ENCODE peak calls at places on chromosomes 13 and 19, in nine cellular contexts. One of them, this sample, is unnamed.

GRCh38 chr13:40023608-40024577 is 368.4 kb downstream of the COG6 start:
- DNase-seq in fibroblast of pulmonary artery: no peak
- DNase-seq in spleen: no peak
- DNase-seq in H1: no peak
- DNase-seq in cardiac fibroblast: no peak
- DNase-seq in activated B cell treated with CpG ODN at 0.5 μM for 24 hours: no peak
- DNase-seq in kidney epithelial cell: no peak
- DNase-seq in fibroblast of the aortic adventitia: peak
- DNase-seq in CD4-positive, alpha-beta T cell: no peak
- DNase-seq in this sample: no peak

GRCh38 chr13:36131215-36131930 is at the start of gene DCLK1:
- DNase-seq in fibroblast of pulmonary artery: peak
- DNase-seq in spleen: no peak
- DNase-seq in H1: peak
- DNase-seq in cardiac fibroblast: peak
- DNase-seq in activated B cell treated with CpG ODN at 0.5 μM for 24 hours: no peak
- DNase-seq in kidney epithelial cell: no peak
- DNase-seq in fibroblast of the aortic adventitia: peak
- DNase-seq in CD4-positive, alpha-beta T cell: no peak
- DNase-seq in this sample: peak

GRCh38 chr19:33639034-33639681 is 17.4 kb downstream of the CHST8 start:
- DNase-seq in fibroblast of pulmonary artery: no peak
- DNase-seq in spleen: peak
- DNase-seq in H1: no peak
- DNase-seq in cardiac fibroblast: no peak
- DNase-seq in activated B cell treated with CpG ODN at 0.5 μM for 24 hours: no peak
- DNase-seq in kidney epithelial cell: no peak
- DNase-seq in fibroblast of the aortic adventitia: no peak
- DNase-seq in CD4-positive, alpha-beta T cell: no peak
- DNase-seq in this sample: no peak

GRCh38 chr19:46626441-46626840 is 1.6 kb upstream of the PTGIR start:
- DNase-seq in fibroblast of pulmonary artery: no peak
- DNase-seq in spleen: no peak
- DNase-seq in H1: no peak
- DNase-seq in cardiac fibroblast: no peak
- DNase-seq in activated B cell treated with CpG ODN at 0.5 μM for 24 hours: no peak
- DNase-seq in kidney epithelial cell: no peak
- DNase-seq in fibroblast of the aortic adventitia: no peak
- DNase-seq in CD4-positive, alpha-beta T cell: no peak
- DNase-seq in this sample: no peak

GRCh38 chr19:7507884-7508283 is 8.0 kb upstream of the ZNF358 start:
- DNase-seq in fibroblast of pulmonary artery: peak
- DNase-seq in spleen: peak
- DNase-seq in H1: peak
- DNase-seq in cardiac fibroblast: peak
- DNase-seq in activated B cell treated with CpG ODN at 0.5 μM for 24 hours: no peak
- DNase-seq in kidney epithelial cell: no peak
- DNase-seq in fibroblast of the aortic adventitia: peak
- DNase-seq in CD4-positive, alpha-beta T cell: no peak
- DNase-seq in this sample: peak

GRCh38 chr13:44617648-44618047 is 41.5 kb upstream of the TSC22D1 start:
- DNase-seq in fibroblast of pulmonary artery: no peak
- DNase-seq in spleen: no peak
- DNase-seq in H1: no peak
- DNase-seq in cardiac fibroblast: no peak
- DNase-seq in activated B cell treated with CpG ODN at 0.5 μM for 24 hours: no peak
- DNase-seq in kidney epithelial cell: no peak
- DNase-seq in fibroblast of the aortic adventitia: no peak
- DNase-seq in CD4-positive, alpha-beta T cell: no peak
- DNase-seq in this sample: no peak

GRCh38 chr13:113489549-113490495 is 689 bp downstream of the DCUN1D2 start:
- DNase-seq in fibroblast of pulmonary artery: peak
- DNase-seq in spleen: no peak
- DNase-seq in H1: peak
- DNase-seq in cardiac fibroblast: peak
- DNase-seq in activated B cell treated with CpG ODN at 0.5 μM for 24 hours: no peak
- DNase-seq in kidney epithelial cell: no peak
- DNase-seq in fibroblast of the aortic adventitia: peak
- DNase-seq in CD4-positive, alpha-beta T cell: peak
- DNase-seq in this sample: no peak

GRCh38 chr19:3765121-3765520 is 2.6 kb downstream of the MRPL54 start:
- DNase-seq in fibroblast of pulmonary artery: no peak
- DNase-seq in spleen: no peak
- DNase-seq in H1: no peak
- DNase-seq in cardiac fibroblast: no peak
- DNase-seq in activated B cell treated with CpG ODN at 0.5 μM for 24 hours: no peak
- DNase-seq in kidney epithelial cell: no peak
- DNase-seq in fibroblast of the aortic adventitia: no peak
- DNase-seq in CD4-positive, alpha-beta T cell: no peak
- DNase-seq in this sample: no peak

DNA sequence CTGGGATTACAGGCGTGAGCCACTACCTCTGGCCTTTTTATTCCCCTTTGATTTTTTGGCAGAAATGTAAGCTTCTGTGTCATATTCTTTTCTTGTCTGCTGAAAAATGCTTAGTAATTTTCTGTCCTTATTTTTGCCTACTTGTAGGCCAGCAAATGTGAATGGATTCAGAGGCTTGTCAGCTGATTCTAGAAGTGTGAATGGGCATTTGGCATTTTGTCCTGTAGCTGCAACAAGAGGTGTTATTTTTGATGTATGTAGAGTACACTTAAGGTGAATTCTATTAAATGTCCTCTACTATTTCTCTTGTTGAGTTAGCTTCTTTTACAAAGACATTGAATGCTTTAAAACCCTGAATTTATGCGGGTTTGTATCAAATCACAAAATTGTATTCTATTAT is 50.0 kb downstream of the FRY start:
- DNase-seq in fibroblast of pulmonary artery: no peak
- DNase-seq in spleen: no peak
- DNase-seq in H1: no peak
- DNase-seq in cardiac fibroblast: no peak
- DNase-seq in activated B cell treated with CpG ODN at 0.5 μM for 24 hours: no peak
- DNase-seq in kidney epithelial cell: no peak
- DNase-seq in fibroblast of the aortic adventitia: no peak
- DNase-seq in CD4-positive, alpha-beta T cell: no peak
- DNase-seq in this sample: no peak
- TF ChIP-seq CTCF in fibroblast of pulmonary artery: no peak
- TF ChIP-seq CTCF in spleen: no peak
- TF ChIP-seq CTCF in H1: no peak
- TF ChIP-seq CTCF in cardiac fibroblast: no peak
- TF ChIP-seq CTCF in activated B cell treated with CpG ODN at 0.5 μM for 24 hours: no peak
- TF ChIP-seq CTCF in kidney epithelial cell: no peak
- TF ChIP-seq CTCF in fibroblast of the aortic adventitia: no peak
- TF ChIP-seq CTCF in CD4-positive, alpha-beta T cell: no peak
- TF ChIP-seq CTCF in this sample: no peak

GRCh38 chr19:51702754-51703654 is 9.9 kb downstream of the SPACA6 start:
- DNase-seq in fibroblast of pulmonary artery: no peak
- DNase-seq in spleen: peak
- DNase-seq in H1: peak
- DNase-seq in cardiac fibroblast: no peak
- DNase-seq in activated B cell treated with CpG ODN at 0.5 μM for 24 hours: no peak
- DNase-seq in kidney epithelial cell: no peak
- DNase-seq in fibroblast of the aortic adventitia: no peak
- DNase-seq in CD4-positive, alpha-beta T cell: no peak
- DNase-seq in this sample: peak

GRCh38 chr19:51701468-51702100 is 8.5 kb downstream of the SPACA6 start:
- DNase-seq in fibroblast of pulmonary artery: no peak
- DNase-seq in spleen: no peak
- DNase-seq in H1: no peak
- DNase-seq in cardiac fibroblast: no peak
- DNase-seq in activated B cell treated with CpG ODN at 0.5 μM for 24 hours: no peak
- DNase-seq in kidney epithelial cell: no peak
- DNase-seq in fibroblast of the aortic adventitia: no peak
- DNase-seq in CD4-positive, alpha-beta T cell: no peak
- DNase-seq in this sample: no peak

GRCh38 chr19:51702103-51702753 is 9.1 kb downstream of the SPACA6 start:
- DNase-seq in fibroblast of pulmonary artery: peak
- DNase-seq in spleen: peak
- DNase-seq in H1: peak
- DNase-seq in cardiac fibroblast: peak
- DNase-seq in activated B cell treated with CpG ODN at 0.5 μM for 24 hours: peak
- DNase-seq in kidney epithelial cell: no peak
- DNase-seq in fibroblast of the aortic adventitia: peak
- DNase-seq in CD4-positive, alpha-beta T cell: no peak
- DNase-seq in this sample: peak

GRCh38 chr19:51704601-51705000 is 11.5 kb downstream of the SPACA6 start:
- DNase-seq in fibroblast of pulmonary artery: no peak
- DNase-seq in spleen: no peak
- DNase-seq in H1: no peak
- DNase-seq in cardiac fibroblast: no peak
- DNase-seq in activated B cell treated with CpG ODN at 0.5 μM for 24 hours: no peak
- DNase-seq in kidney epithelial cell: no peak
- DNase-seq in fibroblast of the aortic adventitia: no peak
- DNase-seq in CD4-positive, alpha-beta T cell: no peak
- DNase-seq in this sample: no peak

GRCh38 chr19:51703655-51704515 is 10.8 kb downstream of the SPACA6 start:
- DNase-seq in fibroblast of pulmonary artery: peak
- DNase-seq in spleen: peak
- DNase-seq in H1: peak
- DNase-seq in cardiac fibroblast: peak
- DNase-seq in activated B cell treated with CpG ODN at 0.5 μM for 24 hours: peak
- DNase-seq in kidney epithelial cell: no peak
- DNase-seq in fibroblast of the aortic adventitia: peak
- DNase-seq in CD4-positive, alpha-beta T cell: peak
- DNase-seq in this sample: peak
- TF ChIP-seq CTCF in fibroblast of pulmonary artery: peak
- TF ChIP-seq CTCF in spleen: peak
- TF ChIP-seq CTCF in H1: peak
- TF ChIP-seq CTCF in cardiac fibroblast: peak
- TF ChIP-seq CTCF in activated B cell treated with CpG ODN at 0.5 μM for 24 hours: no peak
- TF ChIP-seq CTCF in kidney epithelial cell: peak
- TF ChIP-seq CTCF in fibroblast of the aortic adventitia: peak
- TF ChIP-seq CTCF in CD4-positive, alpha-beta T cell: peak
- TF ChIP-seq CTCF in this sample: peak

DNA sequence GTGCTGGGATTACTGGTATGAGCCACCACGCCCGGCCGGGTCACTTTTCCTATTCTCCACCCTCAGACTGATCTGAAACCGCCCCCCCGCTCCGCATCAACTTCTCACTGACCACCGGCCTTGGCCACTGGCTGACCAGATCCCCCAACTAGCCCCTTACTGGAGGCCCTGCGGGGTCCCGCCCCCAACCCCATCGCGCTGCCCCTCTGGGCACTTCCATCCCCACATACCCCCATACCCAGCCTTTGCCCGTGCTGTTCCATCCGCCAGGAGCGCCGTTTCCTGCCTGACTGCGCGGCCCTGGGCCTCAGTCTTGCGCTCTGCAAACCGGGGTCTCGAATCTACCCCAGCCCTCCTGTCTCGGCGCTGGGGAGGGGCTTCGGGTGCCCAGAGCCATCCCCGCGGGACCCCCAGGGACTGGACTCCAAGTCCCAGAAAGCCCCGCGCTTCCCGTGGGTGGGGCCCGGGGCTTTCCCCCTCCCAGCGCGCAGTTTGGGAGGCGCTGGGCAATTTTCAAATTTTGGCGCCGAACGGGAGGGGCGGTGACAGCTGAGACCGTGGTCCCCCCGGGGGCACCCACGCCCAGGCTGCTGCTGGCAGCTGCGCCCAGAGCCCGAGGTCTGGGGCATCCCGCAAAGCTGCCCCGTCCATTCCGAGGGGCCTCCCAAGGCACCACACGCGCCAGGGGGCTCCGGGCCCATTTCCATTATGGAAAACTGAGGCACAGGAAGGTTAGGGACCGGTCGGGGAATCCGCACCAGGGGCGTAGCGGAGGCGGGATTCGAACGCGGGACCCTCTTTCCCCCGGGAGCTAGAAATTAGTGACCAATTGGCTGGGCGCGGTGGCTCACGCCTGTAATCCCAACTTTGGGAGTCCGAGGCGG is 5.2 kb upstream of the LMNB2 start:
- DNase-seq in fibroblast of pulmonary artery: peak
- DNase-seq in spleen: peak
- DNase-seq in H1: peak
- DNase-seq in cardiac fibroblast: peak
- DNase-seq in activated B cell treated with CpG ODN at 0.5 μM for 24 hours: peak
- DNase-seq in kidney epithelial cell: no peak
- DNase-seq in fibroblast of the aortic adventitia: peak
- DNase-seq in CD4-positive, alpha-beta T cell: peak
- DNase-seq in this sample: peak
- TF ChIP-seq CTCF in fibroblast of pulmonary artery: peak
- TF ChIP-seq CTCF in spleen: no peak
- TF ChIP-seq CTCF in H1: peak
- TF ChIP-seq CTCF in cardiac fibroblast: peak
- TF ChIP-seq CTCF in activated B cell treated with CpG ODN at 0.5 μM for 24 hours: no peak
- TF ChIP-seq CTCF in kidney epithelial cell: peak
- TF ChIP-seq CTCF in fibroblast of the aortic adventitia: peak
- TF ChIP-seq CTCF in CD4-positive, alpha-beta T cell: no peak
- TF ChIP-seq CTCF in this sample: no peak

DNA sequence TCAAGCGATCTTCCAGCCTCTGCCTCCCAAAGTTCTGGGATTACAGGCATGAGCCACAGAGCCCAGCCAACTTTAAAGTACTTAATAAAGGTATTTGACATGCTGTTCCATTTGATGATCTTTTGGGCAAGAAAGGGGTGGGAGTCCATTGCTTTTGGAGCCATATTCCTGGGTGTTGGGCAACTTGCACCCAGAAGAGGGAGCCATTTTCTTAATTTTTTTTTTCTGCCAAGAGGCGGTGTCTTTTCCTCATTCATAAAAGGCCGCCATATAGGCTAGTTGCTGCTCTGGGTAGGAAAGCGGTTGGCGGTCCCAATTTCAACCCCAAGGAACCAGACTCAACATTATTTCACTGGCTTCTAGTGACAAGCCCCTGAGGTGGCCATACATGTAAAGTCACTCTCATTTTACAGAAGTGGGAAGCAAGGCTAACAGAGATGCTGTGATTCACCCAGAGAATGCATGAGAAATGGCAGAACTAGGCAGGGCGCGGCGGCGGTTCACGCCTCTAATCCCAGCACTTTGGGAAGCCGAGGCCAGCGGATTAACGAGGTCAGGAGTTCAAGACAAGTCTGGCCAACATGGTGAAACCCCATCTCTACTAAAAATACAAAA is 139.6 kb downstream of the CACNA1A start:
- DNase-seq in fibroblast of pulmonary artery: peak
- DNase-seq in spleen: no peak
- DNase-seq in H1: peak
- DNase-seq in cardiac fibroblast: peak
- DNase-seq in activated B cell treated with CpG ODN at 0.5 μM for 24 hours: no peak
- DNase-seq in kidney epithelial cell: no peak
- DNase-seq in fibroblast of the aortic adventitia: peak
- DNase-seq in CD4-positive, alpha-beta T cell: no peak
- DNase-seq in this sample: no peak
- TF ChIP-seq CTCF in fibroblast of pulmonary artery: peak
- TF ChIP-seq CTCF in spleen: no peak
- TF ChIP-seq CTCF in H1: peak
- TF ChIP-seq CTCF in cardiac fibroblast: peak
- TF ChIP-seq CTCF in activated B cell treated with CpG ODN at 0.5 μM for 24 hours: no peak
- TF ChIP-seq CTCF in kidney epithelial cell: peak
- TF ChIP-seq CTCF in fibroblast of the aortic adventitia: peak
- TF ChIP-seq CTCF in CD4-positive, alpha-beta T cell: no peak
- TF ChIP-seq CTCF in this sample: no peak

This sample was measured in left lung.